ENCODE peak calls at places on chromosomes 16 and 17, in four cellular contexts. J is OCI-LY7, A is fibroblast of mammary gland, U is heart left ventricle. E is an unnamed sample.

GRCh38 chr16:68992521-68992920 is 112.9 kb upstream of the HAS3 start:
- DNase-seq in J (no peak), A (peak; percentile 78), U (no peak), E (peak; percentile 76)

GRCh38 chr16:81752225-81752875 is 26.7 kb upstream of the PLCG2 start:
- DNase-seq in J (peak; percentile 89), A (no peak), U (peak; percentile 74), E (no peak)

GRCh38 chr16:1035066-1035415 is 37.5 kb upstream of the SSTR5 start:
- DNase-seq in J (no peak), A (no peak), U (no peak), E (no peak)

GRCh38 chr17:28180449-28180848 is 138.0 kb downstream of the NLK start:
- DNase-seq in J (no peak), A (no peak), U (no peak), E (peak; percentile 47)

GRCh38 chr16:57394444-57394843 is 10.1 kb upstream of the CCL17 start:
- DNase-seq in J (no peak), A (no peak), U (peak; percentile 50), E (no peak)

GRCh38 chr17:46766493-46767491 is 51.7 kb downstream of the WNT3 start:
- DNase-seq in J (no peak), A (no peak), U (no peak), E (no peak)

GRCh38 chr17:58658804-58659713 is 32.8 kb downstream of the TEX14 start:
- DNase-seq in J (peak; percentile 92), A (peak; percentile 97), U (peak; percentile 76), E (peak; percentile 97)

GRCh38 chr17:40433551-40434384 is 9.5 kb upstream of the IGFBP4 start:
- DNase-seq in J (peak; percentile 34), A (no peak), U (no peak), E (no peak)

GRCh38 chr16:62190426-62190825 is 154.2 kb upstream of the CDH8 start:
- DNase-seq in J (peak; percentile 27), A (no peak), U (no peak), E (peak; percentile 4)

GRCh38 chr16:71727545-71728324 is 3.2 kb upstream of the PHLPP2 start:
- DNase-seq in J (peak; percentile 74), A (no peak), U (no peak), E (no peak)

GRCh38 chr16:716250-716607 is 1.3 kb downstream of the METRN start:
- DNase-seq in J (no peak), A (peak; percentile 48), U (no peak), E (peak; percentile 77)

GRCh38 chr16:5025171-5025632 is 8.5 kb downstream of the NAGPA start:
- DNase-seq in J (peak; percentile 49), A (no peak), U (peak; percentile 61), E (no peak)

GRCh38 chr16:35142809-35143192 is 1683.4 kb downstream of the TP53TG3F start:
- DNase-seq in J (no peak), A (no peak), U (no peak), E (no peak)

GRCh38 chr17:70352834-70353233 is 183.5 kb downstream of the KCNJ2 start:
- DNase-seq in J (no peak), A (no peak), U (no peak), E (no peak)

GRCh38 chr17:68290268-68290954 is 516 bp downstream of the SLC16A6 start:
- DNase-seq in J (peak; percentile 79), A (no peak), U (no peak), E (no peak)

GRCh38 chr16:51133130-51133529 is 17.9 kb downstream of the SALL1 start:
- DNase-seq in J (no peak), A (no peak), U (no peak), E (no peak)

GRCh38 chr16:67437513-67437912 is 6.6 kb downstream of the HSD11B2 start:
- DNase-seq in J (no peak), A (no peak), U (no peak), E (no peak)

GRCh38 chr17:5184284-5184683 is 7.4 kb downstream of the ZNF594 start:
- DNase-seq in J (no peak), A (no peak), U (no peak), E (no peak)

GRCh38 chr17:66733759-66734158 is 101.2 kb upstream of the CACNG5 start:
- DNase-seq in J (no peak), A (no peak), U (no peak), E (no peak)

GRCh38 chr17:43784628-43785101 is 4.4 kb downstream of the CFAP97D1 start:
- DNase-seq in J (no peak), A (peak; percentile 84), U (no peak), E (peak; percentile 80)

GRCh38 chr16:73151225-73151624 is 103.3 kb upstream of the ZFHX3 start:
- DNase-seq in J (no peak), A (no peak), U (no peak), E (no peak)

GRCh38 chr17:81322271-81323082 is 27.4 kb upstream of the SLC38A10 start:
- DNase-seq in J (peak; percentile 68), A (peak; percentile 41), U (no peak), E (no peak)

GRCh38 chr17:6011241-6011640 is 58.9 kb upstream of the WSCD1 start:
- DNase-seq in J (no peak), A (no peak), U (no peak), E (no peak)

GRCh38 chr17:13003454-13003851 is 14.4 kb downstream of the ELAC2 start:
- DNase-seq in J (no peak), A (no peak), U (no peak), E (no peak)
- TF ChIP-seq CTCF in J (no peak), A (no peak), U (no peak), E (no peak)

GRCh38 chr17:30992551-30992950 is 21.7 kb downstream of the RNF135 start:
- DNase-seq in J (no peak), A (no peak), U (no peak), E (no peak)
- TF ChIP-seq CTCF in J (peak; percentile 46), A (no peak), U (no peak), E (no peak)

DNA sequence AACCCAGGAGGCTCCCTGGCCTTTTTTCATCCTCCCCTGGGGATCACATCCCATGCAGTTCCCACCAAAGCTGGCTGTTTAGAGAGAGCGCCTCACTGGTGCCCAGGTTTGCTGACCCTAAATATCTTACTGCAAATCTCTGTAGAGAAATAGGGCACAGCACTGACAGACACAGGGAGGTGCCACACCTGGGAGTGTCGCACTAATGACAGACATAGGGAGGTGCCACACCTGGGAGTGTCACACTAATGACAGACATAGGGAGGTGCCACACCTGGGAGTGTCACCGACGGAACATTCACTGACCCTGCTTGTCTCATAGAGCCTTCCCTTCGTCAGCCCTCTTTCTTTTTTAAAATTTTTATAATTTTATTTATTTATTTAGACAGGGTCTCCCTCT is 25.6 kb downstream of the UNK start:
- DNase-seq in J (peak; percentile 54), A (no peak), U (no peak), E (no peak)
- TF ChIP-seq CTCF in J (no peak), A (no peak), U (no peak), E (no peak)

GRCh38 chr17:65219124-65219523 is 82.0 kb downstream of the RGS9 start:
- DNase-seq in J (no peak), A (no peak), U (no peak), E (no peak)
- TF ChIP-seq CTCF in J (peak; percentile 49), A (no peak), U (no peak), E (peak; percentile 39)

DNA sequence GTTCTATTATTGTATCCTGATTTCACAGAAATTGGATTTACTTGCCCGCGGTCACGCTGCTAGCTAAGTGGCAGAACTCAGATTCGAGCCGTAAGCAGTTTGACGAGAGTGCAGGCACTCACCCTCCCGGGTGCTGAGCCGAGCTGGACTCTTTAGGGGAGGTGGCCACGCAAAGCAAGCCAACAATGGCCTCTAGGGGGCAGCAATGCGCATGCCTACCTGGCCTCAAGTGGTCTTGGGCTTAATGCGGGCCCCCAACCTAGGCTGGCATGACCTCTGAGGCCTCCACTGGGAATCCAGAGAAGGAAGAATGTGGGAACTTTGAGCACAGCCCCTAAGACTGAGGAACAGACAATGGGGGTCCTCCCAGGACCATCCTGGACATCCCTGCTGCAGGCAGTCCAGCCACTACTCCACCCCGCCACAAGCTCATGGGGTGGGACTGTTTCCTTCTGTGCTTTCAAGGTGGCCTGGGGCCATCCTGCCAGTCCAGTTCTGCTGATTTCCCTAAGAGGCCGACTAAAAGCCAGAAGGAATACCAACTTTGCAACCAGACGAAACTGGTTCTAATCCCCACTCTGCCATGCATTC is 276.5 kb downstream of the XYLT1 start:
- DNase-seq in J (peak; percentile 55), A (peak; percentile 51), U (peak; percentile 58), E (peak; percentile 23)
- TF ChIP-seq CTCF in J (peak; percentile 87), A (peak; percentile 71), U (peak; percentile 74), E (peak; percentile 76)

DNA sequence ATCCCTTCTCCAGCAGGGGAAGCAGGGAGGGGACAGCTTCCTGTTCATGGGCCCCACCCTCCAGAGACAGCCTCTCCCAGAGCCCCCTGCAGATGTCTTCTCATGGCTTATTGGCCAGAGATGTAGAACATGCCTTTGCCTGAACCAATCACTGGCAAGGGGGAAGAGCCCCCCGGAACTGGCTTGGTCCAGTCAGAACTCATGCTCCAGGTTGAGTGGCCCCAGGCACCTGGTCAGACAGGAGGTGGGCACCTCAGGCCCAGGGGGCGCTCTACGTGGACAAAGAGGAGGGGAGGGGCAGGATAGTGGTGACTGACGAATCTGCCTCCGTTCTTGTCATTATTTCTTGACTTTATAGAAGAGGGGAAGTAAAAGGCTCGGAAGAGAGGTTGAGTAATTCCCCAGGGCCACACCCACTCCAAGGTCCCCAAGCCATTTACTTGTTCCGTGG is 23.6 kb downstream of the RAB11FIP4 start:
- DNase-seq in J (no peak), A (no peak), U (no peak), E (no peak)
- TF ChIP-seq CTCF in J (peak; percentile 24), A (no peak), U (no peak), E (no peak)

GRCh38 chr16:10031473-10031872 is 150.8 kb downstream of the GRIN2A start:
- DNase-seq in J (no peak), A (peak; percentile 6), U (no peak), E (peak; percentile 2)
- TF ChIP-seq CTCF in J (peak; percentile 17), A (peak; percentile 29), U (no peak), E (peak; percentile 63)

DNA sequence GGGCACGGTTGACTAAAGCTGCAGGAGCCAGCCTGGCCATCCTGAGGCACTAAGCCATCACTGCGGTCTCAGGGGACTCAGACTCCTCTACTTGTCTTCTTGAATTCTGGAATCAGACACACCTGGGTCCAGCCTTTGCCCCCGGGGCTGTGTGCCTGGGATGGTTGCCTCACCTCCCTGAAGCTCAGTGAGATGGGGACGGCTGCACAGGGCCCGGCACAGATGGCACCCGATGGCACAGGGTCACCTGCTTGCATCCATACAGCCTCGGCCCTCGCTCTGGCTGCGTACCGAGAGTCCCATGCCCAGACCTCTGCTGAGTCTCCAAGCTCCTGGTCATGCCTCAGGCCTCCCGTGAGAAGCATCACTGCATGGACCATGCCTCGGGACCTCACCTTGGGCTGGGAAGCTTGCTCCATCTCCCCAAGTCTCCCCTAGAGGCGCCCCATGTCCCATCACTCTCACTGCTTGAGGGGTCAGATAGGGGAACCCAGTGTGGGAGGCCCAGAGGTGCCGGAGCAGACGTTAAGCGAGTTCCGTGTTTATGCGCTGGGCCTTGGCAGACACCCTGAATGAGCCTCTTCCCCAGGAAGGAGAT is 316.3 kb downstream of the SEC14L1 start:
- DNase-seq in J (peak; percentile 57), A (no peak), U (peak; percentile 22), E (no peak)
- TF ChIP-seq CTCF in J (peak; percentile 41), A (no peak), U (no peak), E (no peak)

GRCh38 chr16:48365601-48366164 is 19.5 kb downstream of the SIAH1 start:
- DNase-seq in J (no peak), A (peak; percentile 87), U (peak; percentile 93), E (peak; percentile 91)
- TF ChIP-seq CTCF in J (no peak), A (no peak), U (no peak), E (peak; percentile 26)

E was measured in astrocyte of the spinal cord.